ENCODE peak calls at places on chromosomes 4 and X, in four cellular contexts. B is K562, D is HepG2, Q is GM12878. G is an unnamed sample.
A peak's percentile ranks its signal among the peaks of the same experiment; 100 is the strongest.

GRCh38 chrX:150282953-150283352 is 80.2 kb upstream of the MAMLD1 start:
- DNase-seq in B (no peak), D (no peak), Q (no peak), G (no peak)

GRCh38 chr4:17489721-17490120 is 22.2 kb downstream of the QDPR start:
- DNase-seq in B (no peak), D (no peak), Q (no peak), G (no peak)

GRCh38 chrX:50068293-50068568 is 132.6 kb downstream of the AKAP4 start:
- DNase-seq in B (no peak), D (no peak), Q (no peak), G (no peak)

GRCh38 chrX:14884714-14885113 is 11.5 kb downstream of the MOSPD2 start:
- DNase-seq in B (no peak), D (no peak), Q (no peak), G (no peak)

GRCh38 chr4:17236686-17237085 is 275.2 kb downstream of the QDPR start:
- DNase-seq in B (no peak), D (no peak), Q (no peak), G (no peak)

GRCh38 chrX:72101597-72102037 is 30.1 kb downstream of the RTL5 start:
- DNase-seq in B (no peak), D (no peak), Q (no peak), G (no peak)

GRCh38 chr4:7173821-7174220 is 18.5 kb upstream of the SORCS2 start:
- DNase-seq in B (no peak), D (no peak), Q (no peak), G (no peak)

GRCh38 chr4:3479358-3480101 is 16.4 kb downstream of the DOK7 start:
- DNase-seq in B (no peak), D (no peak), Q (no peak), G (no peak)

GRCh38 chrX:15465347-15465746 is 27.8 kb downstream of the PIR start:
- DNase-seq in B (no peak), D (no peak), Q (peak; percentile 16), G (no peak)

GRCh38 chr4:153643406-153644016 is 40.6 kb upstream of the TLR2 start:
- DNase-seq in B (peak; percentile 54), D (peak; percentile 66), Q (peak; percentile 50), G (peak; percentile 49)

GRCh38 chr4:95124906-95125504 is 367.2 kb downstream of the BMPR1B start:
- DNase-seq in B (no peak), D (peak; percentile 8), Q (no peak), G (peak; percentile 54)

GRCh38 chr4:133147922-133148689 is 988 bp upstream of the PCDH10 start:
- DNase-seq in B (no peak), D (no peak), Q (no peak), G (peak; percentile 39)

GRCh38 chr4:6962211-6963041 is 52.8 kb downstream of the TBC1D14 start:
- DNase-seq in B (no peak), D (no peak), Q (no peak), G (no peak)

GRCh38 chr4:21544410-21544809 is 404.2 kb downstream of the KCNIP4 start:
- DNase-seq in B (no peak), D (no peak), Q (no peak), G (no peak)

GRCh38 chr4:73725499-73725898 is 14.9 kb upstream of the CXCL8 start:
- DNase-seq in B (no peak), D (no peak), Q (no peak), G (no peak)

DNA sequence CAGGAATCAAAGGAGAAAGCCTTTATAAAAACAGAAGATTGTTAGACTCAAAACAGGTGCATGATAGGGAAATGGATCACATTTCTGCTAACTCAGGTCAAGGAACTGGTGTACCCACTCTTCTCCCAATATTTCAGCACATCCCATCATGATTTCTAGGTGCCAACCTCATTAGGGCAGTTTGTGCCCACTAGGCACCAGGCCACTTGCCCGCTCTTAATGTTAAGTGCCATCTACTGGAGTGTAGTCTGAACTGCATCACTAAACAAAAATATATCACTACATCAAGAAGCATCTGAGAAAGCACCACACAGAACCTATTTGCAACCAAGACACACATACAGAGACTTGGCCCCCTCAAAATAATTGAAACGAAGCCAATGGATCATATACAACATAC is 140.4 kb upstream of the GRID2 start:
- DNase-seq in B (no peak), D (no peak), Q (no peak), G (peak; percentile 8)
- TF ChIP-seq FOXM1 in B (no peak), D (no peak), Q (no peak), G (no peak)

DNA sequence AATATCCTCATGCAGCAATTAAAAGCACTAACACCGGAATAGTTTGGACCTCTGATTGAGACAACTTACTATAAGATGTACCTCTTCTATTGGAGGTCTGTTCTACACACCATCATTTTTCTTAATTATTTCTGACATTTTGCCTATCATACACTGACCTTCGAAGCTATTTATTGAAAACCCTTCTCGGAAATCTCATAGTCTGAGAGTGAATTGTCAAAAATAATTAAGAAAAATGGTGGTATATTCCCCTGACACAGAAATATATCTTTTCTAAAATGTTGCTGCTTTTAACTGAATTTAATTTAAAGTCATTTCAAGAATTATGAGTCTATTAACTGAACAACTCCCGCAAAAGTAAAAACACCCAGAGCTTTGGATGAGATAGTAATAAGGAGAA is 485.1 kb downstream of the IL15 start:
- DNase-seq in B (no peak), D (no peak), Q (no peak), G (no peak)
- TF ChIP-seq FOXK2 in B (no peak), D (no peak), Q (no peak), G (no peak)

GRCh38 chr4:54904953-54905352 is 220.4 kb downstream of the KDR start:
- DNase-seq in B (no peak), D (no peak), Q (no peak), G (no peak)
- TF ChIP-seq SP1 in B (no peak), D (no peak), Q (no peak), G (no peak)

DNA sequence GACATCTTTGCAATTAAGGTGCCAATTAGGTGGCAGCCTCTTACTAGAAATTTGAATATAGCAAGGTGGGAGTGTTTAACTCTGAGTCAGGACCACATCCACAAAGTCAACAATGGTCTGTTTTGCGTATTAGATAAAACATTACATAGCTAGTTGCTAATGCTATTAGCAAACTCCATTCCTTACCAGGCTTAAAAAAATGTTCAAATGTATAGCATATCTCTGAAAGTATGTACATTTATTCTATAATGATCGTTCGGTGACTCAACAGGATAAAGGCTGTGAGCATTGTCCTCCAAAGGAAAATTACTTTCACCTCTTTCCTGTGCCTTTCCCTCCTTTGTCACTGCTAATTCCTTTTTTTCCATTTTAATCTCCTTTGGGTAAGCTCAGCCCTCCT is 74.5 kb downstream of the SYTL5 start:
- DNase-seq in B (no peak), D (no peak), Q (no peak), G (no peak)
- TF ChIP-seq FOXM1 in B (no peak), D (no peak), Q (no peak), G (no peak)

GRCh38 chr4:24978291-24979072 is 52.3 kb downstream of the LGI2 start:
- DNase-seq in B (no peak), D (no peak), Q (no peak), G (no peak)
- TF ChIP-seq FOXK2 in B (no peak), D (no peak), Q (no peak), G (no peak)

GRCh38 chrX:77749695-77750094 is 36.3 kb downstream of the ATRX start:
- DNase-seq in B (no peak), D (no peak), Q (no peak), G (no peak)

GRCh38 chrX:77740376-77740905 is 45.6 kb downstream of the ATRX start:
- DNase-seq in B (no peak), D (no peak), Q (no peak), G (no peak)

GRCh38 chrX:77742788-77743476 is 43.1 kb downstream of the ATRX start:
- DNase-seq in B (no peak), D (no peak), Q (no peak), G (no peak)

DNA sequence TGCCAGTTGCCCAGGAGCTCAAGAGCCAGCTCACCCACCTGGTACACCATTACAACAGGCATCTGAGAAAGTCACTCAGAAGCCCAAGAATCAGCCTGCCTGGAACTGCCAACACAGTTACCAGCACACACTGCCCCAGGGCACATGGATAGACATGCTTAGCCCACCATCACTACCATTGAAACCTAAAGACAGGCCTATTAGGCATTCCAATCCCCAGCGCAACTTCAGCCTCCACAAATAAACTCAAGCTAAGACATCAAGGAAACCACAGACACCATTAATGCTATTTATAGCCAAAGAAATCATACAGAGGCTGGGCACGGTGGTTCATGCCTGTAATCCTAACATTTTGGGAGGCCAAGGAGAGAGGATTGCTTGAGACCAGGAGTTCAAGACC is 42.3 kb downstream of the ATRX start:
- DNase-seq in B (no peak), D (no peak), Q (no peak), G (no peak)
- TF ChIP-seq SP1 in B (no peak), D (no peak), Q (no peak), G (no peak)

GRCh38 chrX:124033821-124034220 is 72.3 kb downstream of the STAG2 start:
- DNase-seq in B (no peak), D (no peak), Q (no peak), G (no peak)
- TF ChIP-seq FOXM1 in B (no peak), D (no peak), Q (no peak), G (no peak)

GRCh38 chr4:25862411-25863346 is at the start of gene SEL1L3:
- DNase-seq in B (peak; percentile 92), D (no peak), Q (no peak), G (peak; percentile 49)
- TF ChIP-seq FOXK2 in B (no peak), D (no peak), Q (no peak), G (no peak)

DNA sequence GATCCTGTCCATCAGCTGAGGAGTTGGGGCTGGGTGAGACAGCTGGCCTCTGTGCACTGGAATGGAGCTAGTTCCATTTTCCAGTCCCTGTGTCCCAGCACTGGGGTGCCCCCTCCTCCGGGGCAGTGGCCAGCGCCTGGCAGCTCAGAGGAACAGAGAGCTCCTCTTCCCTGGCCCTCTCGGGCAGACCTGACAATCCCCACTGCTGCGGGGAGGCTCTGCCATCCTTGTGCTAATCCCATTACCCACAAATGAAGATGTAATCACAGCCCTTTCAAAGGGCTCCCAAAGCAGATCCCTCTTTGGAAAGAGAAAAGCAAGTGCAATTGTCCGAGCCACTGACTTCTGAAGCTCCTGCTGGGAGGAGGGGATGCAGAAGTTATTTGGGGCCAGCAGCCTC is 75.1 kb upstream of the MSX1 start:
- DNase-seq in B (no peak), D (no peak), Q (no peak), G (no peak)
- TF ChIP-seq SP1 in B (no peak), D (no peak), Q (no peak), G (no peak)

G was measured in HEK293T.